ENCODE peak calls at places on chromosome 10, in five cellular contexts. A is GM12878, B is K562, S is HepG2, O is H1. L is an unnamed sample.

GRCh38 chr10:116697816-116698215 is 44.5 kb downstream of the HSPA12A start:
- DNase-seq in A (no peak), O (no peak), S (no peak), B (no peak), L (no peak)

GRCh38 chr10:24849537-24850299 is 102.7 kb downstream of the PRTFDC1 start:
- DNase-seq in O (no peak), S (no peak), A (no peak), B (no peak), L (no peak)

GRCh38 chr10:18179901-18180300 is 39.7 kb downstream of the CACNB2 start:
- DNase-seq in A (no peak), B (no peak), O (no peak), S (no peak), L (no peak)

GRCh38 chr10:3102721-3103410 is 35.5 kb downstream of the PFKP start:
- DNase-seq in O (no peak), S (peak), A (no peak), B (no peak), L (no peak)

GRCh38 chr10:19706904-19707303 is 109.3 kb upstream of the PLXDC2 start:
- DNase-seq in O (no peak), B (no peak), S (no peak), A (no peak), L (no peak)

GRCh38 chr10:105146436-105146835 is 505.3 kb downstream of the SORCS3 start:
- DNase-seq in O (no peak), S (no peak), A (no peak), B (no peak), L (no peak)

GRCh38 chr10:32751582-32751981 is 206.4 kb downstream of the ITGB1 start:
- DNase-seq in A (no peak), B (no peak), S (no peak), O (no peak), L (no peak)

GRCh38 chr10:38102889-38103288 is 8.8 kb downstream of the ZNF37A start:
- DNase-seq in B (no peak), O (no peak), A (no peak), S (no peak), L (no peak)

GRCh38 chr10:101660268-101660667 is 34.7 kb downstream of the FBXW4 start:
- DNase-seq in A (no peak), S (no peak), B (no peak), O (no peak), L (no peak)

GRCh38 chr10:88849224-88849623 is 2.4 kb downstream of the ANKRD22 start:
- DNase-seq in B (no peak), O (no peak), A (no peak), S (no peak), L (no peak)

GRCh38 chr10:485776-486572 is 203.5 kb downstream of the DIP2C start:
- DNase-seq in O (no peak), B (no peak), S (no peak), A (no peak), L (no peak)

GRCh38 chr10:127537924-127538323 is 11.2 kb upstream of the NPS start:
- DNase-seq in A (no peak), O (no peak), B (no peak), S (no peak), L (no peak)

GRCh38 chr10:118998183-118998582 is 31.3 kb upstream of the NANOS1 start:
- DNase-seq in A (no peak), O (no peak), B (no peak), S (no peak), L (no peak)

GRCh38 chr10:27745380-27745718 is 270 bp downstream of the MKX start:
- DNase-seq in O (no peak), S (no peak), A (no peak), B (no peak), L (no peak)

GRCh38 chr10:672139-672538 is 17.3 kb downstream of the DIP2C start:
- DNase-seq in S (no peak), A (no peak), O (no peak), B (no peak), L (no peak)

GRCh38 chr10:105797234-105797890 is 1156.3 kb downstream of the SORCS3 start:
- DNase-seq in B (peak), O (no peak), A (peak), S (peak), L (no peak)

GRCh38 chr10:122053314-122053713 is 64.4 kb downstream of the TACC2 start:
- DNase-seq in S (no peak), B (no peak), A (no peak), O (no peak), L (no peak)

GRCh38 chr10:93028881-93029280 is 31.7 kb upstream of the CYP26C1 start:
- DNase-seq in B (peak), A (no peak), O (no peak), S (no peak), L (no peak)

GRCh38 chr10:78388331-78389050 is 354.8 kb downstream of the RPS24 start:
- DNase-seq in O (no peak), A (no peak), B (no peak), S (no peak), L (no peak)

GRCh38 chr10:94623572-94623971 is 60.0 kb upstream of the CYP2C18 start:
- DNase-seq in O (peak), A (no peak), B (no peak), S (no peak), L (no peak)

GRCh38 chr10:26805567-26806245 is 55.1 kb downstream of the ABI1 start:
- DNase-seq in O (no peak), S (no peak), B (no peak), A (no peak), L (no peak)

GRCh38 chr10:112721080-112721698 is 228.9 kb upstream of the TCF7L2 start:
- DNase-seq in O (no peak), B (peak), A (peak), S (peak), L (no peak)

GRCh38 chr10:110547139-110547761 is 20.2 kb upstream of the SMC3 start:
- DNase-seq in B (peak), S (peak), O (no peak), A (no peak), L (no peak)

GRCh38 chr10:23048191-23048590 is 47.2 kb upstream of the MSRB2 start:
- DNase-seq in A (no peak), O (no peak), B (no peak), S (no peak), L (no peak)

GRCh38 chr10:23051855-23052309 is 43.5 kb upstream of the MSRB2 start:
- DNase-seq in B (peak), S (no peak), A (no peak), O (no peak), L (no peak)

GRCh38 chr10:23046032-23046431 is 49.3 kb upstream of the MSRB2 start:
- DNase-seq in A (no peak), S (no peak), B (no peak), O (no peak), L (no peak)

GRCh38 chr10:23051278-23051677 is 44.1 kb upstream of the MSRB2 start:
- DNase-seq in A (no peak), B (no peak), S (no peak), O (no peak), L (no peak)

GRCh38 chr10:23047201-23048050 is 48.0 kb upstream of the MSRB2 start:
- DNase-seq in A (no peak), B (peak), O (no peak), S (no peak), L (no peak)
- TF ChIP-seq ATF2 in A (no peak), B (no peak), O (no peak), S (no peak), L (no peak)

DNA sequence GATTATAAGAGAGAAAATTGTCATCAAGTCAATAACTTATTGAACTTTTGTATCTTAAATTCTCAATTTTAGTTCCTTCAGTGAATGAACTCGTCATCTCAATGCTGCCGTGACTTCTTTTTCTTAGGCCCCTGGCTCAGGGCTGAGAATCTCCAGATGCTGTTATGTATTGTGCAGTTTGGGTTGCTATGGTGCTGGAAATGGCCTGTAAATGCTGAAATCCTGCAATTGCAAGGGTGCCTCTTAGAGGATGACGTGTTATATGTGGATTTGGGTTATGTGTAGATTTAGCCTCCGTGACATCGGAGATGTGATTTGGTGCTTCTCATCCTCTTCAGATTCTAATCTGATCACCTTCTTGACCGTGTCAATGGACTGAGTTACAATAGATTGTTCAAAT is 55.7 kb upstream of the ZRANB1 start:
- DNase-seq in A (no peak), S (no peak), B (no peak), O (no peak), L (no peak)
- TF ChIP-seq ATF2 in A (no peak), S (no peak), B (no peak), O (no peak), L (no peak)

DNA sequence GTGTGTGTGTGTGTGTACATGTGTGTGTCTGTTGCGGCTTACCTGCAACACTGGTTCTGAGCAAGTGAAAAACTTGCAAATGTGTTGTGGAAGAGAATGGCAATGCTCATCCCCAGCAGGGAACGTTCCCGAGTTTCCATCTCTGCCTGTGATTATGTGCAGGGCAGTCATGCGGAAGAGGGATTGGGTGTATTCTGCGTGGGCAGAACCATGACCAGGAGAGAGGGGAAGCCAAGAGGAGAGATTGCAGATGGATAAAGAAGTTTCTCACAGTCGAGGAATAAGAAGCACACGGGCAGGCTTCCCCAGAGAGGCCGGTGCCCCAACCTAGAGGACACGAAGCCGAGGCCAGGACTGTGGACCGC is 99.9 kb downstream of the CTBP2 start:
- DNase-seq in O (no peak), B (no peak), A (no peak), S (no peak), L (no peak)
- TF ChIP-seq ATF2 in O (no peak), B (no peak), A (no peak), S (no peak), L (no peak)

DNA sequence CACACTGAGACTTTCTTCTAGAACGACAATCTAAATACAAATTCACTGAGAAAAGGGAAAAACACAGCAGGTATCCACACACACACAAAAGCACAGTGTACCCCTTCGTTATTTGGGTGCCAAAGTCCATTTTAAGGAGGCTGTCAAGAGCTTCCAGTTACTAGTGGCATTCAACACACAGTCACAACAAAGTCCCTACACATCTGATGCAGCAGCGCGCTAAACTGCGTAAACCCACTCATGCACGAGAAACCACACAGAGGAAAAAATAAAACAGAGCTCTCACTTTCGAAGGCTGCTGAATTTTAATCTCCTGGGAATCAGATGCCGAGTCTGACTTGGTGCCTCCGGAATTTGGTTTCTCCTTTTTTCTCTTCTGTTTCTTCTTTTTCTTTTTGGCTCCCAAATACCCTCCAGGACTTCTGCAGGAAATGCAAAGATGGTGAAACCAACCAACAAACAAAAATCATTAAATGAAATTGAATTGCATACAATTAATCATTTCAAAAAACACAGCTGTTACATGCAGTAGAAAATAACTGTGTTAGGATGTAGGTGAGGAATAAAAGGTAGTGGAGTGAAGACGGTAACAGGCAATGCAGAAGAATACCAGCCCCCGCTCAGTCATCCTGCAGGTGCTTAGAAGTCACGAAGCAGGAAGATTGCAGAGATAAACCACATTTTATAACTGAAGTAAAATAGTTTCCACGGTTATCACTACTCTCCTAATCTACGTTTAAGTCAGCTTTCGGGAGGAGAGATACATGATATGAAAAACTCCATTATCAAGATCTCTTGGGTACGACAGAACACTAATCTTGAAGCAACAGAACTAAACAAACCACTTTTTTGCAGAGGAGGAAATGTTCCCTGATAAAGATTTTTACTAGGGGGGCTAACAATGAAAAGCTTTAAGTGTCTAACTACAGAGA is 27.1 kb downstream of the NMT2 start:
- DNase-seq in B (no peak), S (peak), O (no peak), A (peak), L (no peak)
- TF ChIP-seq ATF2 in B (no peak), S (no peak), O (no peak), A (peak), L (no peak)

DNA sequence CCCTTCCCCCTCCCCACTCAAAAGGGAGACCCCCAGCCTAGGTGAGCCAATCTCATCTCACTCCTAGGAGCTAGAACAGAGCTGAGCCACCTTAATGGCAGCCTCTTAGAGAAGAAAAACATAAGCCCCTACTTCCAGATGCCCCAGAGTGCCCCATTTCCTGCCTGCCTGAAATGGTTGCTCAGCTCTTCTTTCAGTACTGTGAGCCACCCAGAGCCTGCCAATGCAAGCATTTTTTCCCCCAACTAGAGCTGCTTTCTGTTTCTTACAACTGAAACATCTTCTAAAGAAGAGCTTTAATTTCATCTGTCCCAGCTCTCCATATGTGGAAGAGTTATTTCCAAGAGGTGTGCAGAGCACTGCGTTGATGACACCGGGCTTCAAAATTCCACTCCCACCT is 136.7 kb downstream of the PLPP4 start:
- DNase-seq in A (no peak), O (no peak), S (no peak), B (no peak), L (no peak)
- TF ChIP-seq ATF2 in A (no peak), O (no peak), S (no peak), B (no peak), L (no peak)

DNA sequence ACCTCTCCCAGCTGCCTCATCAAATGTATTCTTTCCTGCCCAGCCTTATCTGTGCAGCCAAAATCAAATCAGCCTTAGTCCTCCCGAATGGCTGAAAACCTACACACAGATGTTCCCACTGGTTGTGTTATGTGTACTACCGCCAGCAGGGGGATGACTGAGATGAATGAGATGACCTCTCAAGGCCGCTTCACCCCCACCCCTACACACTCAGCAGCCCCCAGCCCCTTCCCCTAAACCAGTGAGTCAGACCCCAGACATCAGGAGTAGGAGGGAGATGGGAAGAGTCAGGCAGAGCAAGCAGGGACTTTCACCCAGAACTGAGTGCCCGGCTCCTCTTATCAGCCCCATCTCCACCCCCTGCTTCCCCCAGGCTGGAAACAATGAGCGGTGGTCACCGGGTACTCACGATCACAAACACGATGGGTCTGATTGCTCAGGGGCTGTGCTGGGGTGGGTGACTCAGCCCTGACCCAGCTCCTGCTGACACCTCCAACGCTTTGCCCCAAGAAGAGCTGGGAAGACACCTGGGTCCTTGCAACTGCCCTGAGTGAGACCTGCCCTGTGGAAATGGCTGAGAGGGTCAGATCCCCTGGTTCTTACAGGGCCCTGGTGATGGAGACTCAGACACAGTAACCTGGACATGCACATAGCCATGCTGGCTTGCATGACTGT is 6.6 kb upstream of the C10orf105 start:
- DNase-seq in B (peak), S (peak), O (no peak), A (no peak), L (peak)
- TF ChIP-seq ATF2 in B (no peak), S (no peak), O (no peak), A (no peak), L (no peak)

DNA sequence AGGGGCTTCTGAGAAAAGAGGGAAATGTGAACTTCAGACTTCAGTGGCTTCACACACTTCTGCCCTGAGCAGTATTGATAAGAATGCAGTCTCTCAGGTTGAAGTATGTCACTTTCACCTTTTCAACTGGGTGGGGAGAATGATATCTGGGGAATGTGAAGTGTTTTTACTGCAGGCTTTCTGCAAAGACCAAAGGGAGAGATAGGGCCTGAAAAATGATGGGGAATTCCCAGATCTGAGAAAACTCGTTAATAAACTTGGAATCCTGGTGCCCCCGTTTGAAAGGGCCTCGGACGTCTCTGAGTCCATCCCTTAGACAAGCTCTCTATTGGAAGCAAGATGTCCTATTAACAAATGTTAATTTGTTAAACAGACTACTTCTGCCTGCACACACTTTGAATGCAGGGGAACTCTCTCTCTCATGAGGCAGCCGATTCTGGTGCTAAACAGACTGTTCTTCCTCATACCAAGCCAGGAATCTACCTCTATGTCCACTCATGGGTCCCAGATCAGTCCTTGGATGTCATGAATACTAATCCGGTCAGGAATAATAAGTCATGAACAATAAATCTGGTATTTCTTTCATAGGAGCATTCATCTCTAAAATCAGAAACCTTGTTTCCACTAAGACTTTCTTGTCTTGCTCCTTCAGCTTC is 193.6 kb downstream of the JCAD start:
- DNase-seq in B (no peak), S (no peak), A (no peak), O (no peak), L (no peak)
- TF ChIP-seq ATF2 in B (no peak), S (no peak), A (no peak), O (no peak), L (no peak)